ENCODE peak calls at places on chromosomes 11 and 22, in six cellular contexts. V is cardiac fibroblast, P is stomach, A is uterus, C is psoas muscle, D is HFF-Myc. J is an unnamed sample.

GRCh38 chr11:3021125-3021524 is 29.0 kb upstream of the NAP1L4 start:
- DNase-seq in D (no peak), V (peak; percentile 43), P (peak; percentile 72), C (no peak), A (no peak), J (peak; percentile 17)

GRCh38 chr11:118581057-118581456 is 8.8 kb downstream of the ARCN1 start:
- DNase-seq in P (no peak), C (no peak), D (no peak), V (no peak), A (no peak), J (no peak)

GRCh38 chr11:100805509-100806199 is 118.6 kb downstream of the ARHGAP42 start:
- DNase-seq in C (no peak), D (no peak), A (no peak), V (peak; percentile 49), P (no peak), J (no peak)

GRCh38 chr11:93700830-93701229 is 39.3 kb downstream of the CEP295 start:
- DNase-seq in C (no peak), D (no peak), A (no peak), V (peak; percentile 57), P (no peak), J (no peak)

GRCh38 chr11:119093951-119094815 is 7.5 kb downstream of the DPAGT1 start:
- DNase-seq in A (peak; percentile 44), D (no peak), P (peak; percentile 37), C (peak; percentile 68), V (peak; percentile 44), J (no peak)

GRCh38 chr11:27347949-27348879 is 14.8 kb downstream of the CCDC34 start:
- DNase-seq in A (no peak), V (no peak), P (no peak), C (no peak), D (no peak), J (no peak)

GRCh38 chr22:43338766-43339345 is 4.3 kb downstream of the SCUBE1 start:
- DNase-seq in P (no peak), D (no peak), C (no peak), A (no peak), V (no peak), J (no peak)

GRCh38 chr22:35919002-35919542 is 109.6 kb downstream of the RBFOX2 start:
- DNase-seq in D (no peak), A (no peak), V (no peak), C (no peak), P (no peak), J (no peak)

GRCh38 chr11:45828996-45829395 is 18.3 kb upstream of the CRY2 start:
- DNase-seq in D (no peak), P (no peak), V (no peak), C (no peak), A (no peak), J (no peak)

GRCh38 chr11:68658661-68659060 is 25.7 kb upstream of the GAL start:
- DNase-seq in V (peak; percentile 72), C (peak; percentile 72), P (no peak), A (no peak), D (no peak), J (no peak)

GRCh38 chr22:38110863-38111852 is 674 bp upstream of the BAIAP2L2 start:
- DNase-seq in V (no peak), A (no peak), P (peak; percentile 68), D (no peak), C (no peak), J (no peak)

GRCh38 chr11:3684129-3684685 is 13.0 kb upstream of the CHRNA10 start:
- DNase-seq in C (no peak), V (no peak), D (no peak), A (no peak), P (no peak), J (no peak)

DNA sequence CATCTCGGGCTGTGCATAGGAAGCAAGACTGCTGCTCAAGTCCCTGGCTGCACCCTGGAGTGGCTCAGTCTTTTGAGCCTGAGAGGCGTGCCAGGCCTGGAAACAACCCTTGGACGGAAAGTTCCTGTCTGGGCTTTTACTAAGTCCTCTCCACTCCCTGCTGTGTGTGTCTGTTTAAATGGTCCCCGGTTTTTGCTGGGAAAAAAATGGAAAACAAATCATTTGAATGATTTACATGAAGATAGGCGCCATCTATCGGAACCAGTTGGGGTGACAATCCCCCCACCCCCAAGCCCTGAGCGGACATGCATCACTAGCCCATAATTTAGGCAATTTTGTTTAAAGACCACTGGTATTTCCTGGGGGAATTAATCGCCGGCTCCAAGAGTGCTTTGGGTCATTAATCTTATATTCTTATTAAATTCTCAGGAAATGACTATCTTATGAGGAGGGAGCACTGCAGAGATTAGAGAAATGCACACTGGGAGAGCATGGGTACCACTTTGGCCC is 2.7 kb upstream of the GAB2 start:
- DNase-seq in D (no peak), P (peak; percentile 59), V (peak; percentile 91), C (peak; percentile 72), A (peak; percentile 76), J (peak; percentile 76)
- H3K4me3 ChIP-seq in D (no peak overlapping the region), P (peak overlapping the region; percentile 2), V (no peak overlapping the region), C (no peak overlapping the region), A (no peak overlapping the region), J (peak overlapping the region; percentile 3)

GRCh38 chr11:134945993-134946392 is 534.0 kb upstream of the B3GAT1 start:
- DNase-seq in A (no peak), D (no peak), P (no peak), V (no peak), C (no peak), J (no peak)
- TF ChIP-seq CTCF in A (no peak), D (no peak), P (no peak), V (no peak), C (no peak), J (no peak)

GRCh38 chr22:28395520-28395919 is 284.1 kb downstream of the TTC28 start:
- DNase-seq in V (no peak), C (no peak), P (no peak), D (no peak), A (no peak), J (no peak)

GRCh38 chr22:28397324-28397723 is 282.3 kb downstream of the TTC28 start:
- DNase-seq in V (no peak), P (no peak), A (no peak), D (no peak), C (no peak), J (no peak)

GRCh38 chr22:28398355-28398754 is 281.3 kb downstream of the TTC28 start:
- DNase-seq in A (no peak), V (no peak), D (no peak), C (no peak), P (no peak), J (no peak)

GRCh38 chr22:28394711-28395110 is 284.9 kb downstream of the TTC28 start:
- DNase-seq in P (no peak), C (no peak), V (no peak), D (no peak), A (no peak), J (no peak)

DNA sequence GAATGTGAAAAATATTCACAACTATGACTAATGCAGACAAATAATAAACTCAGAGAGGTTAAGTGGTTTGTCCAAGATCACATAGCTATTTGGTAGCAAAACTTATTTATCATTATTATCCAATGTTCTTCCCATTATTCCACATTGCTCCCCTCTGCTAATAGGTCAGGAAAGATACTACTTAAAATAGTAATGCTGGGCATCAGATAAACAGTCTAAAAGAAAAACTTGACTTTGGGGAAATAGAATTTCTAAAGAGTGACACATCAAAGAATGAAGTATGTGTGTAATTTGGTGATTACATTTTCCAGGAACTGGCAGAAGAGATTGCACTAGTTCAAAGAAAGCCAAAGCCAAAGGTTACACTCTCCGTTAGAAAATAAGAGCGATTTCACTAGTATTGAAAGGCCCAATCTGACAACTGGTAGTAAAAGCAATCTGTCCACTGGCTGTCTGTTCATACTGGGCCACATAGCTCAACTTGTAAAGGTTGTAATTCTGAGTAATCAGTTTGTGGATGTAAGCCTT is 283.7 kb downstream of the TTC28 start:
- DNase-seq in A (no peak), C (no peak), V (peak; percentile 48), D (no peak), P (no peak), J (no peak)
- H3K4me3 ChIP-seq in A (no peak overlapping the region), C (no peak overlapping the region), V (no peak overlapping the region), D (no peak overlapping the region), P (no peak overlapping the region), J (no peak overlapping the region)

DNA sequence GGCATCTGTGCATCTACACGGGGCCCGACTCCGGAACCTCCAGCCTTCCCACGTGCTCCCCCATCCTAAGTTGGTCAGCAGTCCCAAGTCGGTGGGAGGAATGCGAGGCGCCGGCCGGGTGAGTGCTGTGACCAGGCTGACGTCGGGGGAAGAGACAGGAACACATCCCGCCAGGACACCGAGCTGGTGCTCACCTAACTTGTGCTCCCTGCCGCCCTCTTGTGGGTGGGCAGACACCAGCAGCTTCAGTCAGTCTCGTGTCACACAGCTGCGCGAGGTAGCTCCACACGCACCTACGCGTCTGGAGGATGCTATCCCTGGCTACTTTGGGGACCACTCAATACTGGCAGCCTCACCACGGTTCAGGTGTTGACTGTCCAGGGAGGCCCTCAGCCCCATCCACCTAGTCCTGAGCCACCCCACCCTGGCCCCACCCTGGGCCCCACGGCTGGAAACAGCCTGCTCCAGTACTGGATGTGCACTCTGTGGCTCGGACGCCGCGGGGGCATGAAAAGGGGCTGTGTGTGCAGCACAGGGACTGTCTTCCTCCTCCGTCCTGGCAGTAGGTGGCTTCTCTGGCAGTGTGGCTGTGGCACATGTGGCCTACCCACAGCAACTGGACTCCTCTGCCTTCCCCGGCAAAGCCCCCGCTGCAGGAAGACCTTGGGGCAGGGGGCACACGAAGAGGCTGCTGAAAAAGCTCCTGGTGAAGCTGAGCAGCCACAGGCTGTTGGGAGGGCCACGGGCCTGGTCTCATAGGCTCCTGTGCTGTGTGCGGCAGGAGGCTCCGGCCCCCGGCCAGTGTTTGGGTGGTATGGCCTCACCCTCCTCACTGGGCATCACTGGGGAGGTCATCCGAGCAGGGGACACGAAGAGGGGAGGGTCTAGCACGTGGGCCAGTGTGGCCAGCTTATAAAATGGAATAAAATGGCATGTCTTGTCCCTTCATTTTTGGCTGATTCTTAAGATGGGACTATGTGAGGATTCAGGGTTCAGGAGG is 11.2 kb upstream of the BID start:
- DNase-seq in P (peak; percentile 79), D (no peak), A (no peak), V (peak; percentile 38), C (peak; percentile 91), J (no peak)
- TF ChIP-seq CTCF in P (peak; percentile 47), D (peak; percentile 67), A (no peak), V (peak; percentile 64), C (peak; percentile 67), J (peak; percentile 62)

GRCh38 chr11:67073908-67074307 is 17.3 kb downstream of the RHOD start:
- DNase-seq in C (no peak), A (no peak), D (no peak), P (no peak), V (no peak), J (no peak)

GRCh38 chr11:67066333-67066709 is 9.7 kb downstream of the RHOD start:
- DNase-seq in V (no peak), D (no peak), C (no peak), A (no peak), P (no peak), J (no peak)

GRCh38 chr11:67076202-67076601 is 19.6 kb downstream of the RHOD start:
- DNase-seq in C (no peak), A (no peak), D (no peak), V (no peak), P (no peak), J (no peak)

GRCh38 chr11:67071420-67072284 is 15.0 kb downstream of the RHOD start:
- DNase-seq in A (peak; percentile 40), P (peak; percentile 88), V (peak; percentile 81), C (peak; percentile 82), D (no peak), J (no peak)

GRCh38 chr11:67072295-67072694 is 15.6 kb downstream of the RHOD start:
- DNase-seq in C (no peak), P (no peak), D (no peak), V (no peak), A (no peak), J (no peak)
- H3K4me3 ChIP-seq in C (no peak overlapping the region), P (no peak overlapping the region), D (no peak overlapping the region), V (no peak overlapping the region), A (no peak overlapping the region), J (no peak overlapping the region)

J was measured in retinal pigment epithelial cell.